ENCODE peak calls at places on chromosomes 3 and 15, in eight cellular contexts. One of them, this sample, is unnamed.
A peak's percentile ranks its signal among the peaks of the same experiment; 100 is the strongest.

GRCh38 chr3:126549861-126550487 is 8.8 kb downstream of the C3orf22 start:
- DNase-seq in psoas muscle: no peak
- DNase-seq in mesendoderm: no peak
- DNase-seq in stomach: peak; percentile 16
- DNase-seq in thyroid gland: no peak
- DNase-seq in A549: no peak
- DNase-seq in ovary: peak; percentile 5
- DNase-seq in thoracic aorta: no peak
- DNase-seq in this sample: peak; percentile 28

GRCh38 chr15:66815322-66815721 is 113.3 kb downstream of the SMAD6 start:
- DNase-seq in psoas muscle: no peak
- DNase-seq in mesendoderm: no peak
- DNase-seq in stomach: no peak
- DNase-seq in thyroid gland: no peak
- DNase-seq in A549: no peak
- DNase-seq in ovary: no peak
- DNase-seq in thoracic aorta: no peak
- DNase-seq in this sample: no peak

GRCh38 chr15:29098652-29099051 is 171.0 kb downstream of the NSMCE3 start:
- DNase-seq in psoas muscle: no peak
- DNase-seq in mesendoderm: no peak
- DNase-seq in stomach: no peak
- DNase-seq in thyroid gland: no peak
- DNase-seq in A549: no peak
- DNase-seq in ovary: no peak
- DNase-seq in thoracic aorta: no peak
- DNase-seq in this sample: no peak

GRCh38 chr3:792651-793050 is 300.2 kb upstream of the CNTN6 start:
- DNase-seq in psoas muscle: no peak
- DNase-seq in mesendoderm: no peak
- DNase-seq in stomach: no peak
- DNase-seq in thyroid gland: no peak
- DNase-seq in A549: no peak
- DNase-seq in ovary: no peak
- DNase-seq in thoracic aorta: no peak
- DNase-seq in this sample: no peak

GRCh38 chr3:78801923-78802587 is 965.7 kb downstream of the ROBO1 start:
- DNase-seq in psoas muscle: no peak
- DNase-seq in mesendoderm: no peak
- DNase-seq in stomach: no peak
- DNase-seq in thyroid gland: no peak
- DNase-seq in A549: no peak
- DNase-seq in ovary: no peak
- DNase-seq in thoracic aorta: no peak
- DNase-seq in this sample: no peak

GRCh38 chr3:16370872-16371740 is 106.1 kb downstream of the OXNAD1 start:
- DNase-seq in psoas muscle: no peak
- DNase-seq in mesendoderm: peak; percentile 26
- DNase-seq in stomach: no peak
- DNase-seq in thyroid gland: peak; percentile 70
- DNase-seq in A549: no peak
- DNase-seq in ovary: no peak
- DNase-seq in thoracic aorta: no peak
- DNase-seq in this sample: no peak

GRCh38 chr3:20104167-20104661 is 64.0 kb downstream of the KAT2B start:
- DNase-seq in psoas muscle: no peak
- DNase-seq in mesendoderm: peak; percentile 38
- DNase-seq in stomach: no peak
- DNase-seq in thyroid gland: no peak
- DNase-seq in A549: no peak
- DNase-seq in ovary: no peak
- DNase-seq in thoracic aorta: no peak
- DNase-seq in this sample: no peak

GRCh38 chr3:72458365-72458764 is 389.9 kb downstream of the SHQ1 start:
- DNase-seq in psoas muscle: no peak
- DNase-seq in mesendoderm: no peak
- DNase-seq in stomach: peak; percentile 43
- DNase-seq in thyroid gland: peak; percentile 11
- DNase-seq in A549: no peak
- DNase-seq in ovary: no peak
- DNase-seq in thoracic aorta: no peak
- DNase-seq in this sample: no peak

GRCh38 chr3:14438929-14439328 is 36.5 kb downstream of the SLC6A6 start:
- DNase-seq in psoas muscle: no peak
- DNase-seq in mesendoderm: no peak
- DNase-seq in stomach: no peak
- DNase-seq in thyroid gland: no peak
- DNase-seq in A549: no peak
- DNase-seq in ovary: no peak
- DNase-seq in thoracic aorta: no peak
- DNase-seq in this sample: no peak
- H3K4me1 ChIP-seq in psoas muscle: peaks cover 67% of the 10 kb centered on the region
- H3K4me1 ChIP-seq in mesendoderm: peaks cover 6% of the 10 kb centered on the region
- H3K4me1 ChIP-seq in stomach: peaks cover 94% of the 10 kb centered on the region
- H3K4me1 ChIP-seq in thyroid gland: peaks cover 66% of the 10 kb centered on the region
- H3K4me1 ChIP-seq in A549: peaks cover 82% of the 10 kb centered on the region
- H3K4me1 ChIP-seq in ovary: peaks cover 37% of the 10 kb centered on the region
- H3K4me1 ChIP-seq in thoracic aorta: peaks cover 44% of the 10 kb centered on the region
- H3K4me1 ChIP-seq in this sample: peaks cover 86% of the 10 kb centered on the region

GRCh38 chr3:138197545-138197944 is 10.4 kb downstream of the ARMC8 start:
- DNase-seq in psoas muscle: no peak
- DNase-seq in mesendoderm: no peak
- DNase-seq in stomach: no peak
- DNase-seq in thyroid gland: no peak
- DNase-seq in A549: no peak
- DNase-seq in ovary: no peak
- DNase-seq in thoracic aorta: no peak
- DNase-seq in this sample: no peak
- H3K4me3 ChIP-seq in psoas muscle: no peak overlapping the region
- H3K4me3 ChIP-seq in mesendoderm: no peak overlapping the region
- H3K4me3 ChIP-seq in stomach: no peak overlapping the region
- H3K4me3 ChIP-seq in thyroid gland: no peak overlapping the region
- H3K4me3 ChIP-seq in A549: no peak overlapping the region
- H3K4me3 ChIP-seq in ovary: no peak overlapping the region
- H3K4me3 ChIP-seq in thoracic aorta: no peak overlapping the region
- H3K4me3 ChIP-seq in this sample: no peak overlapping the region

GRCh38 chr3:193250492-193250891 is 9.5 kb downstream of the PLAAT1 start:
- DNase-seq in psoas muscle: no peak
- DNase-seq in mesendoderm: no peak
- DNase-seq in stomach: no peak
- DNase-seq in thyroid gland: no peak
- DNase-seq in A549: no peak
- DNase-seq in ovary: no peak
- DNase-seq in thoracic aorta: no peak
- DNase-seq in this sample: no peak
- H3K27ac ChIP-seq in psoas muscle: no peak overlapping the region
- H3K27ac ChIP-seq in mesendoderm: no peak overlapping the region
- H3K27ac ChIP-seq in stomach: no peak overlapping the region
- H3K27ac ChIP-seq in thyroid gland: no peak overlapping the region
- H3K27ac ChIP-seq in A549: no peak overlapping the region
- H3K27ac ChIP-seq in ovary: no peak overlapping the region
- H3K27ac ChIP-seq in thoracic aorta: no peak overlapping the region
- H3K27ac ChIP-seq in this sample: no peak overlapping the region

GRCh38 chr15:70483513-70483912 is 279.8 kb downstream of the UACA start:
- DNase-seq in psoas muscle: no peak
- DNase-seq in mesendoderm: peak; percentile 10
- DNase-seq in stomach: no peak
- DNase-seq in thyroid gland: no peak
- DNase-seq in A549: no peak
- DNase-seq in ovary: no peak
- DNase-seq in thoracic aorta: no peak
- DNase-seq in this sample: no peak
- H3K4me1 ChIP-seq in psoas muscle: no peaks in the 10 kb centered on the region
- H3K4me1 ChIP-seq in mesendoderm: no peaks in the 10 kb centered on the region
- H3K4me1 ChIP-seq in stomach: peaks cover 51% of the 10 kb centered on the region
- H3K4me1 ChIP-seq in thyroid gland: no peaks in the 10 kb centered on the region
- H3K4me1 ChIP-seq in A549: peaks cover 14% of the 10 kb centered on the region
- H3K4me1 ChIP-seq in ovary: no peaks in the 10 kb centered on the region
- H3K4me1 ChIP-seq in thoracic aorta: no peaks in the 10 kb centered on the region
- H3K4me1 ChIP-seq in this sample: peaks cover 33% of the 10 kb centered on the region

DNA sequence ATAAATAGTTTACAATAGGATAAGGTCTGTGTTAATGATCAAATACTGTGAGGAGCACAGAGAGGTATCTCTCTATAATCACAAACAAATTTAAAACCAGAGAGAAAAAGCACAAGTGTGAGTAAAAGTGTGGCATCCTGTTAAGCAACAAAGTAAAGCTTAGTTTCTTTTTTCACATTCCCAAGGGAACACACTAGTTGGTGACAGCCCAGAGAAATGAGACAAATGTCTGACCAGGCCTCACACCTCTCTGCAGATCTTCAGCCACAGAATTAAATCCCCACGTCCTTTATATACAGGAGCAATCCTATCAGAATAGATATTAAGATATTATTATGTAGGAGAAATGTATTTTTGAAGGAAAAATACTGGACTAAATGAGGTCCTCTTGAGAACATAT is 2.7 kb downstream of the FBN1 start:
- DNase-seq in psoas muscle: no peak
- DNase-seq in mesendoderm: no peak
- DNase-seq in stomach: no peak
- DNase-seq in thyroid gland: no peak
- DNase-seq in A549: no peak
- DNase-seq in ovary: no peak
- DNase-seq in thoracic aorta: no peak
- DNase-seq in this sample: no peak
- H3K4me3 ChIP-seq in psoas muscle: peak overlapping the region; percentile 67
- H3K4me3 ChIP-seq in mesendoderm: no peak overlapping the region
- H3K4me3 ChIP-seq in stomach: peak overlapping the region; percentile 82
- H3K4me3 ChIP-seq in thyroid gland: no peak overlapping the region
- H3K4me3 ChIP-seq in A549: no peak overlapping the region
- H3K4me3 ChIP-seq in ovary: peak overlapping the region; percentile 93
- H3K4me3 ChIP-seq in thoracic aorta: peak overlapping the region; percentile 95
- H3K4me3 ChIP-seq in this sample: peak overlapping the region; percentile 72